ENCODE peak calls at places on chromosomes 13 and 19, in six cellular contexts. V is stimulated activated CD4-positive, alpha-beta T cell treated with anti-CD3 and anti-CD28 coated beads, Interleukin-1b, Interleukin-23, amount 100 ng/mL, for 24 hours; J is fibroblast of mammary gland; D is activated T-helper 1 cell treated with anti-CD3 and anti-CD28 coated beads, Interleukin-2, amount 50 U/mL, for 16 hours; M is stromal cell of bone marrow; I is HFFc6. C is an unnamed sample.

GRCh38 chr13:102693781-102694180 is 1.1 kb downstream of the METTL21C start:
- DNase-seq in J (peak; percentile 60), M (no peak), I (peak; percentile 32), D (no peak), V (no peak), C (no peak)

GRCh38 chr19:17202249-17202648 is 12.9 kb upstream of the USE1 start:
- DNase-seq in J (peak; percentile 24), M (no peak), D (no peak), I (no peak), V (no peak), C (peak; percentile 13)

GRCh38 chr13:99983401-99984133 is 2.0 kb downstream of the ZIC2 start:
- DNase-seq in M (no peak), V (no peak), J (no peak), I (no peak), D (no peak), C (no peak)

GRCh38 chr19:708154-709141 is at the start of gene PALM:
- DNase-seq in M (no peak), I (no peak), J (no peak), V (no peak), D (no peak), C (peak; percentile 22)

GRCh38 chr19:48351341-48351752 is 12.4 kb downstream of the TMEM143 start:
- DNase-seq in I (peak; percentile 33), D (peak; percentile 70), V (peak; percentile 74), J (peak; percentile 52), M (no peak), C (peak; percentile 58)

GRCh38 chr13:33284916-33285315 is 639 bp downstream of the STARD13 start:
- DNase-seq in I (no peak), J (peak; percentile 53), M (no peak), V (no peak), D (no peak), C (no peak)

GRCh38 chr19:45262570-45262969 is 11.5 kb downstream of the MARK4 start:
- DNase-seq in J (no peak), I (no peak), M (no peak), V (no peak), D (no peak), C (no peak)

GRCh38 chr13:97600438-97601080 is 166.6 kb downstream of the RAP2A start:
- DNase-seq in D (no peak), J (peak; percentile 77), V (no peak), I (peak; percentile 18), M (peak; percentile 23), C (peak; percentile 31)

GRCh38 chr13:48403151-48403631 is 9.7 kb downstream of the LPAR6 start:
- DNase-seq in D (no peak), J (peak; percentile 45), M (no peak), V (peak; percentile 23), I (no peak), C (no peak)

GRCh38 chr13:113448885-113449692 is 4.2 kb downstream of the ADPRHL1 start:
- DNase-seq in V (no peak), J (peak; percentile 93), M (peak; percentile 51), D (peak; percentile 41), I (no peak), C (no peak)

GRCh38 chr19:46032597-46033025 is 8.2 kb downstream of the IGFL4 start:
- DNase-seq in D (no peak), J (no peak), M (no peak), I (no peak), V (no peak), C (no peak)

GRCh38 chr19:43501661-43502418 is 2.7 kb downstream of the PHLDB3 start:
- DNase-seq in J (no peak), D (no peak), M (no peak), V (no peak), I (no peak), C (no peak)

GRCh38 chr19:13036366-13036976 is 41.2 kb downstream of the NFIX start:
- DNase-seq in V (no peak), D (no peak), J (peak; percentile 76), M (no peak), I (peak; percentile 47), C (peak; percentile 69)

GRCh38 chr19:1618157-1619093 is 13.2 kb upstream of the UQCR11 start:
- DNase-seq in J (peak; percentile 25), V (no peak), I (peak; percentile 14), M (no peak), D (no peak), C (peak; percentile 25)

GRCh38 chr13:26499209-26499601 is 58.3 kb upstream of the WASF3 start:
- DNase-seq in M (no peak), J (no peak), V (no peak), D (no peak), I (no peak), C (no peak)

GRCh38 chr19:10431254-10431942 is 11.1 kb downstream of the PDE4A start:
- DNase-seq in I (no peak), J (peak; percentile 37), V (no peak), D (no peak), M (no peak), C (peak; percentile 16)

GRCh38 chr13:72565893-72566292 is 161.5 kb downstream of the MZT1 start:
- DNase-seq in I (peak; percentile 10), D (no peak), V (no peak), J (peak; percentile 30), M (peak; percentile 8), C (peak; percentile 25)

GRCh38 chr19:39265321-39265916 is 2.8 kb upstream of the IFNL2 start:
- DNase-seq in D (no peak), J (no peak), V (no peak), I (no peak), M (no peak), C (no peak)

GRCh38 chr19:44476559-44477408 is 23.5 kb downstream of the ZNF180 start:
- DNase-seq in I (peak; percentile 7), M (no peak), V (no peak), J (peak; percentile 39), D (no peak), C (peak; percentile 14)

GRCh38 chr19:45391346-45391745 is 13.5 kb downstream of the PPP1R13L start:
- DNase-seq in D (no peak), M (no peak), J (peak; percentile 29), I (no peak), V (no peak), C (no peak)

GRCh38 chr13:23509781-23510543 is 60.2 kb upstream of the TNFRSF19 start:
- DNase-seq in M (no peak), I (peak; percentile 79), V (no peak), D (no peak), J (peak; percentile 68), C (peak; percentile 49)

GRCh38 chr13:106987435-106987800 is 419.5 kb upstream of the ARGLU1 start:
- DNase-seq in I (no peak), M (no peak), J (no peak), V (no peak), D (no peak), C (no peak)

GRCh38 chr19:16328824-16329482 is 4.3 kb downstream of the KLF2 start:
- DNase-seq in M (no peak), I (no peak), D (no peak), V (no peak), J (no peak), C (no peak)

GRCh38 chr19:14916848-14917247 is 24.4 kb upstream of the OR7C2 start:
- DNase-seq in M (no peak), D (no peak), J (no peak), I (no peak), V (no peak), C (no peak)

GRCh38 chr19:29614780-29615179 is 8.7 kb downstream of the POP4 start:
- DNase-seq in J (no peak), V (no peak), D (no peak), M (no peak), I (no peak), C (no peak)

GRCh38 chr13:28002886-28003698 is 14.6 kb upstream of the URAD start:
- DNase-seq in D (no peak), J (no peak), M (no peak), V (no peak), I (no peak), C (no peak)

GRCh38 chr19:23002690-23003422 is at the start of gene ZNF728:
- DNase-seq in M (no peak), J (peak; percentile 16), I (no peak), D (no peak), V (no peak), C (no peak)

GRCh38 chr13:34246511-34246910 is 428.6 kb downstream of the RFC3 start:
- DNase-seq in J (peak; percentile 31), I (no peak), D (no peak), M (no peak), V (no peak), C (no peak)

GRCh38 chr19:12792853-12793289 is 1.6 kb downstream of the JUNB start:
- DNase-seq in V (no peak), D (no peak), M (no peak), I (no peak), J (no peak), C (no peak)

GRCh38 chr13:97753942-97754670 is 199.4 kb upstream of the IPO5 start:
- DNase-seq in M (no peak), J (no peak), I (no peak), D (no peak), V (no peak), C (no peak)

GRCh38 chr13:36872621-36873020 is 47.4 kb downstream of the SMAD9 start:
- DNase-seq in M (no peak), D (no peak), J (no peak), I (no peak), V (no peak), C (peak; percentile 41)

GRCh38 chr19:24059572-24060295 is 27.3 kb upstream of the ZNF254 start:
- DNase-seq in J (no peak), I (no peak), D (no peak), M (no peak), V (no peak), C (no peak)

GRCh38 chr19:925912-926594 is at the start of gene ARID3A:
- DNase-seq in J (no peak), I (no peak), M (peak; percentile 35), D (no peak), V (no peak), C (no peak)

GRCh38 chr19:58034476-58034790 is 608 bp downstream of the ZSCAN1 start:
- DNase-seq in J (no peak), I (no peak), V (no peak), D (no peak), M (no peak), C (no peak)

GRCh38 chr13:44267966-44268365 is 105.7 kb upstream of the SERP2 start:
- DNase-seq in V (no peak), I (peak; percentile 32), J (peak; percentile 62), M (peak; percentile 77), D (no peak), C (peak; percentile 15)